ENCODE peak calls at places on chromosomes 13 and 19, in five cellular contexts. Z is A549, C is ovary, R is psoas muscle, M is lower lobe of right lung. F is an unnamed sample.

GRCh38 chr13:110447801-110448200 is 113.7 kb downstream of the RAB20 start:
- DNase-seq in M (no peak), Z (no peak), C (no peak), R (no peak), F (no peak)

GRCh38 chr13:111948811-111949210 is 118.1 kb upstream of the SOX1 start:
- DNase-seq in C (no peak), Z (no peak), M (no peak), R (no peak), F (no peak)

GRCh38 chr19:749811-750210 is 1.1 kb upstream of the MISP start:
- DNase-seq in M (no peak), C (no peak), R (no peak), Z (no peak), F (no peak)

GRCh38 chr13:45446181-45446580 is 18.6 kb upstream of the COG3 start:
- DNase-seq in Z (no peak), C (no peak), M (no peak), R (no peak), F (peak)

GRCh38 chr19:2341987-2342386 is 13.5 kb downstream of the SPPL2B start:
- DNase-seq in C (no peak), M (peak), Z (no peak), R (no peak), F (no peak)

GRCh38 chr13:110570886-110571285 is 9.4 kb upstream of the RAB20 start:
- DNase-seq in C (no peak), Z (no peak), M (no peak), R (no peak), F (no peak)

GRCh38 chr13:31629085-31629785 is 110.1 kb upstream of the RXFP2 start:
- DNase-seq in R (no peak), M (no peak), Z (no peak), C (no peak), F (no peak)

GRCh38 chr19:45298264-45298663 is 24.4 kb downstream of the CKM start:
- DNase-seq in R (no peak), Z (no peak), C (no peak), M (no peak), F (no peak)

GRCh38 chr13:85590231-85590931 is 208.8 kb downstream of the SLITRK6 start:
- DNase-seq in M (no peak), C (no peak), Z (no peak), R (no peak), F (no peak)

GRCh38 chr19:788821-789472 is 8.3 kb upstream of the PTBP1 start:
- DNase-seq in Z (no peak), R (peak), M (no peak), C (no peak), F (no peak)

GRCh38 chr13:28753208-28753892 is 34.6 kb upstream of the SLC46A3 start:
- DNase-seq in M (peak), R (no peak), Z (peak), C (no peak), F (peak)

GRCh38 chr19:1466018-1466460 is 13.0 kb downstream of the C19orf25 start:
- DNase-seq in Z (no peak), M (no peak), C (no peak), R (no peak), F (no peak)

GRCh38 chr19:2650515-2650914 is 52.0 kb downstream of the GNG7 start:
- DNase-seq in M (no peak), C (peak), Z (no peak), R (no peak), F (peak)

GRCh38 chr13:20691616-20692015 is 11.9 kb upstream of the IL17D start:
- DNase-seq in R (no peak), M (no peak), Z (no peak), C (no peak), F (no peak)

GRCh38 chr19:30225615-30226463 is 146.3 kb upstream of the ZNF536 start:
- DNase-seq in C (no peak), Z (peak), R (no peak), M (no peak), F (no peak)

GRCh38 chr19:14530505-14530904 is 1.1 kb downstream of the TECR start:
- DNase-seq in M (no peak), C (no peak), R (no peak), Z (no peak), F (no peak)

GRCh38 chr13:41017744-41018582 is 1.2 kb downstream of the ELF1 start:
- DNase-seq in R (no peak), Z (no peak), C (no peak), M (no peak), F (no peak)

GRCh38 chr13:41013834-41014233 is 5.3 kb downstream of the ELF1 start:
- DNase-seq in C (no peak), M (no peak), R (no peak), Z (no peak), F (no peak)

GRCh38 chr13:41017153-41017552 is 2.0 kb downstream of the ELF1 start:
- DNase-seq in Z (no peak), C (no peak), M (no peak), R (no peak), F (no peak)

GRCh38 chr13:41018583-41018909 is 570 bp downstream of the ELF1 start:
- DNase-seq in R (no peak), M (no peak), C (no peak), Z (no peak), F (no peak)

DNA sequence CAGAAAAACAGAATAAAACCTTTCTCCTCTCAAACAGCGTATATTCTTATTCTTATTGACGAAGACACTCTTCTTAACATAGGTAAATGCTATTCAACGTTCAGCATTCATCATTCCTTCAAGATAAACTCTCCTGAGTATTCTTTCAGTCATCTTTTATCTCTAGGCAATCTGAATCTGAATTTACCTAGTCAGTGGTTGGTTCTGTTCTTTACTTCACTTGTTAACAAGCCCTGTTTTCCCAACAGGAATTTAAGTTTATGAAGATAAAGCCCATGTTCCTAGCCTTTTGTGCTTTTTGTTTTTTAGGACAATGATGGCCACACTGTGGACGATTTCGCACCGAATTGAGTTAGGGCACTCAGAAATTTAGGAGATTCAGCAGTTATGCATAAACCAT is 3.2 kb downstream of the ELF1 start:
- DNase-seq in R (no peak), C (no peak), Z (no peak), M (no peak), F (no peak)
- H3K4me3 ChIP-seq in R (no peak), C (no peak), Z (no peak), M (peak), F (no peak)

DNA sequence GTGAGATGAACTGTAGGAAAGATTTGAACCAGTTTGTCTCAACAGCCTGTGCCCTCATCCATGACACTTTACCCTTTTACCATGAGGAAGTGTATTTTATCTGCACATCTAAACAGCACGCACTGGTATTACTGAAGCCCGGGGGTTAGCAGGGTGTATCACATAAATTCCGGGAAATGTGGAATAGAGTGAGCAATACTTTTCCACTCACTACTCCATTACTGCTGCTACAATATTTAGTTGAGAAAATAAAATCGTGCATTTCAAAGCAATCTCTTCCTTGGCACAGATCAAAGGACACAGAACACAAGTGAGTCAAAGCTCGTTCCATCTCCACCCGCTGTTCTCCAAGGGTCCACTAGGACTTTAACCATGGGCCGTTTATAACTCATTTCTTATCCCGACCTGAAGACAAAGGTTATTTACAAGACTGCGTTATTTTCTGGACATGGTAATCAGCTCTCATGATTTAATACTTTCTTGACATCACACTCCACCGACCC is 35.2 kb downstream of the STK24 start:
- DNase-seq in Z (no peak), M (no peak), C (no peak), R (no peak), F (no peak)
- TF ChIP-seq CTCF in Z (no peak), M (no peak), C (no peak), R (no peak), F (peak)

GRCh38 chr19:50569023-50569697 is 925 bp upstream of the LRRC4B start:
- DNase-seq in R (no peak), C (no peak), Z (no peak), M (no peak), F (no peak)

GRCh38 chr19:50569938-50570540 is 1.8 kb upstream of the LRRC4B start:
- DNase-seq in M (no peak), C (no peak), Z (no peak), R (no peak), F (no peak)

GRCh38 chr19:50567882-50568281 is 353 bp downstream of the LRRC4B start:
- DNase-seq in C (no peak), M (no peak), Z (no peak), R (no peak), F (no peak)

GRCh38 chr19:50567052-50567841 is 988 bp downstream of the LRRC4B start:
- DNase-seq in Z (no peak), R (no peak), M (no peak), C (no peak), F (no peak)

DNA sequence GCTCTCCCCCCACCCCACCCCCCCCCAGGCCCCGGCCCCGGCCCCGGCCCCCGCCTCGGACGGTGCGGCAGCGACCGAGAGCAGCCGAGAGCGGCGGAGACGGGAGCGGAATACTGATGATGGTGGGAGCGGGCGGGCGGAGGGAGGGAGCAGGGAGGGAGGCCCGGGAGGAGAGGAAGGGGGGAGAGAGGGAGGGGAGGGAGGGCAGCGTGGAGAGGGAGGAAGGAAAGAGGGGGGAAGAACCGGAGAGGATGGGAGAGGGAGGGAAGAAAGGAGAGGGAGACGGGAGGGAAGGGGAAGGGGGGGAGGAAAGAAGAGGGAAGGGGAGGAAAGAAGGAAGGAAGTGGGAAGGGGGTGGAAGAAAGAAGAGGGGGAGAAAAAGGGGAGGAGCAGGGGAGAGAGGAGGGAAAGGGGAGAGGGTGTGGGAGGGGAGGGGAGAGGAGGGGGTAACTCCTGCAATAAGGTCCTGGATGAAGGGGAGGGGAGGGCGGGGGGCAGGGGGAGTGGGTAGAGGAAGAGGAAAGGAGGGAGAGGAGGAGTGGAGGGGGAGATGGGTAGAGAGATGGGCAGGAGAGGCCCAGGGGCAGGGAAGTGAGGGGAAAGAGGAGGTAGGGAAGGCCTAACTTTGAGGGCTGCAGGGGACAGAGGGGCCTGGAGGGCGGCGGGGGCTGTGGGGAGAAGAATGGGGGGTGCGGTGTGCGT is at the start of gene LRRC4B:
- DNase-seq in C (no peak), M (no peak), Z (no peak), R (no peak), F (no peak)
- H3K4me3 ChIP-seq in C (peak), M (no peak), Z (peak), R (peak), F (no peak)

GRCh38 chr13:98676239-98676638 is 76.2 kb downstream of the SLC15A1 start:
- DNase-seq in C (no peak), R (no peak), M (no peak), Z (no peak), F (no peak)

GRCh38 chr13:98674968-98675528 is 77.4 kb downstream of the SLC15A1 start:
- DNase-seq in C (no peak), Z (no peak), R (no peak), M (no peak), F (no peak)

GRCh38 chr13:98675837-98676236 is 76.6 kb downstream of the SLC15A1 start:
- DNase-seq in R (no peak), C (no peak), Z (no peak), M (no peak), F (no peak)

GRCh38 chr13:98677398-98677797 is 75.1 kb downstream of the SLC15A1 start:
- DNase-seq in C (no peak), Z (no peak), R (no peak), M (no peak), F (no peak)

DNA sequence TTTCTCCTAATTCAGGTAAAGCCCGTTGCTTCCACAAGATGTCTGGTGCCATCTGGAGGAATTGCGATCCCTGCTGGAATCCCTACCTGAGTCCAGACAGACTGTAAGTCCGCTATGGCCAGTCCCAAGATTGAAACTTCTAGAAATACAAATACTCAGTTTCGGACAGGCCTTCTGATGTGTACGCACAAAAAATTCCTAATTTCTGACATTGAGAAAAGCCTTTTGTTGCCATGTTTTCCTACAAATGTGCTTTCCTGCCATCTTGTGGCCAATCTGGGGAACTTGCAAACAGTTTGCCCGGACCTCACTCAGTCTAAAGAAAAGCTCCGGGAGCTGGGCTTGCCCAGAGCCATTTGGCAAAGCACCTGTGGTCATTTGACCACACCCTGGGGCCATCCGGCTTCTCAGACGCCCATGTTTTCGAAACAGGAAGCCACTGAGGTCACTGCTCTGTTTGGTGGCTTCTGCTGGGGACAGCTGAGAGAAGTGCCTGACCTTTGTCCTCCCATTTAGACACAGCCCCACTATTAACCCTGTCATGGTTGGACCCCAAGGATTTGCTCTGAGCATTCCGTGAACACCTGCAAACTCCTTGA is 79.4 kb downstream of the SLC15A1 start:
- DNase-seq in C (peak), M (peak), R (peak), Z (peak), F (peak)
- TF ChIP-seq CTCF in C (peak), M (peak), R (peak), Z (peak), F (peak)

GRCh38 chr19:35038623-35039512 is 2.7 kb upstream of the HPN start:
- DNase-seq in Z (no peak), C (no peak), R (no peak), M (no peak), F (no peak)

GRCh38 chr19:35040826-35041547 is 534 bp upstream of the HPN start:
- DNase-seq in R (peak), C (peak), M (peak), Z (no peak), F (peak)

GRCh38 chr19:35040474-35040825 is 1.1 kb upstream of the HPN start:
- DNase-seq in C (no peak), R (no peak), M (no peak), Z (no peak), F (no peak)

GRCh38 chr19:35041548-35042055 is at the start of gene HPN:
- DNase-seq in R (no peak), M (peak), C (no peak), Z (no peak), F (no peak)

DNA sequence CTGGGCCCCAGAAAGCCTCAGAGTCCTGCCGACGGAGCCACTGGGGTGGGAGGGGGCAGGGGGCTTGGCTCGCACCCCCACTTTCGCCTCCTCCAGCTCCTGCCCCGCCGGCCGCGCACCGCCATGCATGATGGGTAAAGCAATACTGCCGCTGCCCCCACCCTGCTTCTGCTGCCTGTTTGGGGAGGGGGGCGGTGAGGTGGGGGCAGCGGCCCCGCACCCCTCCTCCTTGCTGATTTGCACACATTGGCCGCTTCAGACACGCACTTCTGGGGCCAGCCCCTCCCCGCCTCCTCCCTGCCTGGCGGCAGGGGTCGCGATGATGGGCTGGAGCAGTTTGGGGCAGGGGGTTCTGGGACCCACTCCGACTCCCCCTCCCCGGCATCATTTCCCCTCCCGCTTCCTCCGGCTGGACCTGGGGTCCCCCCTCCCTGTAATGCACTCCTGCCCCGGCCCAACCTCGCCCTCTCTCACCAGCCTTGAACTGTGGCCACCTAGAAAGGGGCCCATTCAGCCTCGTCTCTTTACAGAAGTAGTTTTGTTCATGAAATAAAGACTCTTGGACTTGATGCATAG is 1.6 kb upstream of the HPN start:
- DNase-seq in C (no peak), Z (no peak), R (no peak), M (no peak), F (no peak)
- H3K4me3 ChIP-seq in C (no peak), Z (no peak), R (peak), M (peak), F (no peak)

GRCh38 chr19:33248954-33249613 is 23.4 kb upstream of the SLC7A10 start:
- DNase-seq in Z (peak), C (no peak), M (peak), R (no peak), F (no peak)
- TF ChIP-seq CTCF in Z (peak), C (no peak), M (peak), R (no peak), F (no peak)

GRCh38 chr19:47176627-47177090 is 46.0 kb downstream of the SAE1 start:
- DNase-seq in M (no peak), C (no peak), Z (no peak), R (no peak), F (peak)

GRCh38 chr19:47183579-47183978 is 47.4 kb downstream of the BBC3 start:
- DNase-seq in M (no peak), Z (no peak), C (no peak), R (no peak), F (no peak)

GRCh38 chr19:47176071-47176626 is 45.5 kb downstream of the SAE1 start:
- DNase-seq in Z (no peak), C (no peak), R (no peak), M (no peak), F (peak)

DNA sequence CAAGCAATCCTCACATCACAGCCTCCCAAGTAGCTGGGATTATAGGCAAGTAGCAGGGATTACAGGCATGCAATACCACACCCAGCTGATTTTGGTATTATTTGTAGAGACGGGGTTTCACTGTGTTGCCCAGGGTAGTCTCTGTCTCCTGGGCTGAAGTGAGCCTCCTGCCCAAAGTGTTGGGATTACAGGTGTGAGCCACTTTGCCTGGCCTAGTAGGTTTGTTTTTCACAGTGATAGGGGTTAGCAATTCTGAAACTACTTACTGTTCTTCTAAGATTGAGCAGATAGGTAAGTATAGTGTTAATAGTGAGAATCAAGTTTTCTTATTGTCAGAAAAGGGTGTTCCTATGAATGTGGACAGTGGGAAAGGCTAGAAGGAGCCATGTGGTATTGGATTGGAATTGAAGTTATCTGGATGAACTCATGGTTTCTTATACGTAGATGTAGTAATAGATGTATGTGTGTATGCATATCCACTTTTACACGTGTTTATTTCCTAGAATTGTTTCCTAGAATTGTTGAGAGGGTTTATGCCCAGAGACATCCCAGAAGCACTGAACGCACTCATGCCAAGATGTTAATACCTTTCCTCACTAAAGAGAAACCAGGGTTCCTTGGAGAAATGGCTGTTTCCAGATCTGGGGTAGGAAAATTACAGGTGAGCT is 49.1 kb downstream of the SAE1 start:
- DNase-seq in R (no peak), Z (no peak), M (no peak), C (no peak), F (no peak)
- H3K4me3 ChIP-seq in R (no peak), Z (no peak), M (no peak), C (no peak), F (no peak)

GRCh38 chr13:60733933-60734332 is 336.9 kb downstream of the TDRD3 start:
- DNase-seq in C (no peak), Z (no peak), R (no peak), M (no peak), F (no peak)
- TF ChIP-seq CTCF in C (no peak), Z (no peak), R (no peak), M (no peak), F (no peak)

F was measured in fibroblast of villous mesenchyme.